ENCODE peak calls at places on chromosomes 2 and 18, in ten cellular contexts. D is substantia nigra; T is HCEC 1CT; G is activated naive CD8-positive, alpha-beta T cell treated with anti-CD3 and anti-CD28 coated beads, Interleukin-2, amount 10 ng/mL, durations not matched to agents 7 days and 5 days; A is iris pigment epithelial cell; L is GM10248; V is NCI-H1417; K is T-helper 2 cell; N is lower leg skin; Y is kidney tubule cell. U is an unnamed sample.

GRCh38 chr2:177599072-177599688 is 206.6 kb downstream of the AGPS start:
- DNase-seq in L (no peak), T (no peak), A (no peak), N (no peak), G (no peak), K (no peak), D (no peak), V (no peak), Y (no peak), U (no peak)

GRCh38 chr18:58539659-58540380 is 89.1 kb downstream of the ALPK2 start:
- DNase-seq in K (no peak), T (no peak), N (no peak), G (no peak), Y (no peak), A (no peak), V (no peak), D (no peak), L (no peak), U (no peak)

GRCh38 chr2:143071185-143071876 is 57.9 kb upstream of the ARHGAP15 start:
- DNase-seq in A (no peak), T (no peak), Y (peak; percentile 95), D (no peak), V (no peak), G (no peak), N (no peak), K (no peak), L (no peak), U (no peak)

GRCh38 chr18:48790226-48790863 is 160.4 kb downstream of the SMAD7 start:
- DNase-seq in L (no peak), Y (no peak), A (no peak), V (no peak), G (peak; percentile 22), N (peak; percentile 91), D (no peak), T (no peak), K (no peak), U (no peak)

GRCh38 chr2:229731916-229732315 is 17.6 kb upstream of the DNER start:
- DNase-seq in L (no peak), A (peak; percentile 85), Y (peak; percentile 16), G (no peak), K (no peak), N (no peak), D (no peak), V (no peak), T (peak; percentile 71), U (no peak)

GRCh38 chr2:151630372-151630771 is 103.9 kb downstream of the NEB start:
- DNase-seq in N (no peak), L (no peak), T (no peak), V (no peak), Y (peak; percentile 82), D (no peak), G (no peak), A (no peak), K (no peak), U (no peak)

GRCh38 chr2:2648094-2648493 is 317.0 kb upstream of the MYT1L start:
- DNase-seq in G (no peak), A (no peak), V (no peak), K (no peak), L (no peak), N (no peak), Y (no peak), D (no peak), T (no peak), U (no peak)

GRCh38 chr2:240626531-240627300 is 1.4 kb downstream of the GPR35 start:
- DNase-seq in N (peak; percentile 76), G (peak; percentile 63), L (no peak), A (no peak), T (no peak), D (no peak), K (no peak), Y (no peak), V (no peak), U (no peak)

GRCh38 chr2:43059183-43059897 is 167.1 kb downstream of the ZFP36L2 start:
- DNase-seq in T (peak; percentile 94), N (peak; percentile 90), K (peak; percentile 52), A (peak; percentile 99), G (peak; percentile 65), D (no peak), V (peak; percentile 72), Y (peak; percentile 87), L (no peak), U (peak; percentile 76)

GRCh38 chr18:49510393-49511115 is 23.5 kb upstream of the C18orf32 start:
- DNase-seq in V (peak; percentile 38), Y (peak; percentile 71), G (peak; percentile 54), T (peak; percentile 41), K (peak; percentile 30), A (peak; percentile 48), N (no peak), D (no peak), L (peak; percentile 59), U (peak; percentile 5)

GRCh38 chr2:43106767-43107527 is 119.5 kb downstream of the ZFP36L2 start:
- DNase-seq in G (no peak), T (no peak), A (no peak), L (no peak), N (no peak), K (no peak), V (no peak), D (no peak), Y (peak; percentile 54), U (no peak)

U was measured in occipital lobe.